ENCODE peak calls at places on chromosomes 4 and X, in four cellular contexts. L is A549, Y is HepG2, M is GM12878. R is an unnamed sample.

GRCh38 chr4:168710353-168710946 is 213.6 kb downstream of the PALLD start:
- DNase-seq in M (no peak), L (peak), Y (peak), R (peak)

GRCh38 chr4:37389967-37390580 is 145.5 kb downstream of the NWD2 start:
- DNase-seq in M (no peak), Y (peak), L (peak), R (peak)

GRCh38 chrX:38437093-38437492 is 84.7 kb downstream of the OTC start:
- DNase-seq in Y (no peak), M (no peak), L (no peak), R (no peak)

GRCh38 chr4:84126061-84126787 is 372.9 kb downstream of the NKX6-1 start:
- DNase-seq in Y (no peak), M (no peak), L (no peak), R (no peak)

GRCh38 chr4:54941994-54942552 is 183.3 kb downstream of the KDR start:
- DNase-seq in Y (no peak), L (no peak), M (no peak), R (no peak)

GRCh38 chr4:82797048-82797590 is 1.5 kb downstream of the SCD5 start:
- DNase-seq in M (no peak), Y (no peak), L (no peak), R (peak)

GRCh38 chr4:55132775-55133174 is 7.4 kb upstream of the KDR start:
- DNase-seq in M (no peak), L (no peak), Y (no peak), R (no peak)

GRCh38 chr4:140286503-140286902 is 86.9 kb upstream of the SCOC start:
- DNase-seq in L (no peak), Y (no peak), M (no peak), R (peak)

GRCh38 chr4:151014521-151015457 is at the start of gene LRBA:
- DNase-seq in M (peak), L (peak), Y (peak), R (peak)

GRCh38 chr4:125505637-125506036 is 190.9 kb downstream of the FAT4 start:
- DNase-seq in M (no peak), Y (no peak), L (no peak), R (no peak)

GRCh38 chr4:35250771-35251170 is 993.5 kb downstream of the ARAP2 start:
- DNase-seq in Y (no peak), M (no peak), L (no peak), R (no peak)

GRCh38 chr4:39808231-39808749 is 110.4 kb downstream of the UBE2K start:
- DNase-seq in Y (no peak), L (no peak), M (no peak), R (no peak)

GRCh38 chr4:10107111-10108091 is 9.2 kb downstream of the WDR1 start:
- DNase-seq in L (no peak), M (no peak), Y (no peak), R (no peak)

GRCh38 chrX:2691543-2692220 is 587 bp downstream of the CD99 start:
- DNase-seq in M (no peak), L (peak), Y (no peak), R (no peak)

GRCh38 chr4:183751081-183751480 is 92.0 kb downstream of the TRAPPC11 start:
- DNase-seq in M (no peak), Y (no peak), L (no peak), R (no peak)

GRCh38 chrX:72666451-72666850 is 47.7 kb downstream of the PHKA1 start:
- DNase-seq in Y (no peak), M (no peak), L (no peak), R (no peak)
- TF ChIP-seq PBX3 in Y (no peak), M (no peak), L (no peak), R (no peak)

DNA sequence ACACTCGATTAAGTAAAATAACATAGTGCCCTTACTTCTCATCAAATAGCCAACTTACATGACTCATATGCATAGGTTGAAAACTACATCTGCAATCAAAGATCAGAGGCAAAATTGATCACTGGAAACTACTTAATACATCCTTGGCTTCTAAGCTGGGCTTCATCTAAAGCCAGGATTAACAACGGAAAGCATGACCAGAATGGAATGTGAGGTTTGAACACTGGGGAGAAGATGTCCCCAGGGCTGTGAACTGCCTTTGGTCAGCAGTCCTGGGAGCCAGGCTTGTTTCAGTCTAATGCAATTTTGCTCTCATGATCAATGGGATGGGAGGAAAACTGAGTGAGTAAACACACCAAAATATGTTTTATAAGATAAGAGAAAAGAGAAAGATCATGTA is 192.5 kb upstream of the TTC29 start:
- DNase-seq in M (no peak), Y (no peak), L (no peak), R (no peak)
- TF ChIP-seq PBX3 in M (no peak), Y (no peak), L (no peak), R (no peak)

GRCh38 chr4:64781737-64782326 is 372.6 kb upstream of the TECRL start:
- DNase-seq in L (no peak), Y (peak), M (no peak), R (peak)
- TF ChIP-seq PBX3 in L (no peak), Y (no peak), M (no peak), R (no peak)

GRCh38 chr4:7630559-7631287 is 196.0 kb upstream of the PSAPL1 start:
- DNase-seq in Y (peak), M (no peak), L (peak), R (peak)
- TF ChIP-seq PBX3 in Y (no peak), M (no peak), L (no peak), R (peak)

GRCh38 chrX:46260502-46260901 is 284.7 kb downstream of the ZNF674 start:
- DNase-seq in M (no peak), Y (no peak), L (no peak), R (no peak)
- TF ChIP-seq PBX3 in M (no peak), Y (no peak), L (no peak), R (no peak)

GRCh38 chr4:5374577-5374976 is 323.3 kb downstream of the STK32B start:
- DNase-seq in M (no peak), L (no peak), Y (no peak), R (no peak)

GRCh38 chr4:5381981-5382441 is 326.3 kb downstream of the EVC2 start:
- DNase-seq in Y (no peak), M (no peak), L (peak), R (no peak)

GRCh38 chr4:5376015-5376414 is 324.7 kb downstream of the STK32B start:
- DNase-seq in L (no peak), Y (no peak), M (no peak), R (no peak)

GRCh38 chr4:5374994-5375393 is 323.7 kb downstream of the STK32B start:
- DNase-seq in Y (no peak), L (no peak), M (no peak), R (no peak)

DNA sequence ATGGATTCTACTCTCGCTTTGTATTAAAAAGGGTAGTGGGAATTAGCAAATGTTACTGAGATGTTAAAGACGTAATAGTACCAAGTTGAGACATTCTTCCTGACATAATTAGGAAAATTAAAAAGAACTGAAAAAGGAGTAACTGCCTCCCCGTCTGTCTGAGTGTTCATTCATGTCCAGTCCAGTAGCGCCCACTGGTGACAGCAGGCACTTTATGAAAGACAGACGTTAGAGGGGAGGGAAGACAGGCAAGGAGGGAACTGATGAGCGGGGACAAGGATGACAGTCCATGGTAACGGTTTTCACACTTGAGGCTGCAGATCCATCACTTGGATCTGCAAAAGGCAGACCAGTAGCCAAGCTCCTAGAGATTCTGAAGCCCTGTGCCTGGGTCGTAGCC is 326.7 kb downstream of the STK32B start:
- DNase-seq in L (no peak), Y (peak), M (no peak), R (no peak)
- TF ChIP-seq PBX3 in L (no peak), Y (no peak), M (no peak), R (no peak)

GRCh38 chr4:33722800-33723511 is 2521.4 kb downstream of the ARAP2 start:
- DNase-seq in Y (no peak), L (no peak), M (no peak), R (peak)
- TF ChIP-seq PBX3 in Y (no peak), L (no peak), M (no peak), R (no peak)

DNA sequence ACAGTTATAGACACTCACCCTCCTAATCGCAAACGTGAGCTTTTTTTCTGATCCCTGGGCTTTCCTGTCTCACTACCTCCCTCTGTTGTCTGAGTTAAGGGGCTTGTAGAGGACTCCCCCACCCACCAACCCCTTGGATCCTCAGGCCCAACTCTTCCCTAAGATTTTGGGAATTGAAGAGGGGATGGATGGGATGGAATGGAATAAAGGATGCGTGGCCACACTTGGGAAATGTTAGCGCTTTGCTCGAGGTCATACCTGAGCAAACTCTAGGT is 1.5 kb downstream of the CNKSR2 start:
- DNase-seq in M (no peak), L (peak), Y (no peak), R (peak)
- TF ChIP-seq PBX3 in M (no peak), L (no peak), Y (no peak), R (no peak)

R was measured in SK-N-SH.